ENCODE peak calls at places on chromosomes 4 and X, in five cellular contexts. W is esophagus squamous epithelium, H is upper lobe of right lung, Z is cardiac muscle cell, O is IMR-90. B is an unnamed sample.

GRCh38 chrX:48831909-48832291 is 3.5 kb downstream of the PCSK1N start:
- DNase-seq in Z (no peak), O (no peak), W (no peak), H (no peak), B (no peak)

GRCh38 chrX:111386884-111387283 is 25.1 kb downstream of the DCX start:
- DNase-seq in Z (no peak), O (no peak), H (no peak), W (no peak), B (no peak)

GRCh38 chrX:39969099-39969825 is 128.5 kb downstream of the BCOR start:
- DNase-seq in W (no peak), Z (no peak), O (no peak), H (no peak), B (no peak)

GRCh38 chr4:113502883-113503282 is 258.7 kb downstream of the CAMK2D start:
- DNase-seq in W (no peak), Z (no peak), O (no peak), H (no peak), B (no peak)

GRCh38 chrX:149374751-149375150 is 130.4 kb downstream of the IDS start:
- DNase-seq in H (no peak), W (no peak), O (no peak), Z (no peak), B (no peak)

GRCh38 chrX:109261279-109261678 is 220.6 kb downstream of the GUCY2F start:
- DNase-seq in H (no peak), Z (peak), W (no peak), O (no peak), B (no peak)

GRCh38 chrX:47513697-47514085 is 30.7 kb upstream of the ZNF41 start:
- DNase-seq in O (no peak), H (no peak), W (no peak), Z (no peak), B (no peak)

GRCh38 chr4:146269228-146269653 is 54.9 kb downstream of the REELD1 start:
- DNase-seq in O (no peak), Z (no peak), H (no peak), W (no peak), B (no peak)

GRCh38 chr4:67746797-67747495 is 7.2 kb downstream of the GNRHR start:
- DNase-seq in W (no peak), Z (peak), H (no peak), O (peak), B (no peak)

GRCh38 chr4:8735236-8736082 is 136.2 kb downstream of the HMX1 start:
- DNase-seq in W (no peak), H (peak), Z (no peak), O (no peak), B (no peak)

GRCh38 chr4:74501579-74501978 is 56.6 kb downstream of the AREG start:
- DNase-seq in O (peak), H (no peak), W (no peak), Z (peak), B (peak)

GRCh38 chr4:25861422-25861926 is 1.3 kb downstream of the SEL1L3 start:
- DNase-seq in H (no peak), W (no peak), O (peak), Z (peak), B (no peak)

GRCh38 chrX:31704938-31705337 is 633.1 kb upstream of the FTHL17 start:
- DNase-seq in W (no peak), H (no peak), O (no peak), Z (no peak), B (no peak)

GRCh38 chr4:150280081-150280950 is 202.1 kb downstream of the DCLK2 start:
- DNase-seq in W (no peak), Z (peak), O (peak), H (no peak), B (peak)

GRCh38 chr4:69308634-69309033 is 28.4 kb downstream of the UGT2B28 start:
- DNase-seq in W (no peak), O (no peak), H (no peak), Z (no peak), B (no peak)

GRCh38 chr4:105145059-105145912 is 1.4 kb upstream of the TET2 start:
- DNase-seq in O (no peak), Z (no peak), H (no peak), W (no peak), B (no peak)

GRCh38 chrX:63250253-63250868 is 100.8 kb downstream of the SPIN4 start:
- DNase-seq in W (no peak), H (no peak), O (peak), Z (peak), B (peak)

GRCh38 chr4:110119347-110119746 is 79.1 kb downstream of the ELOVL6 start:
- DNase-seq in O (no peak), Z (peak), W (no peak), H (no peak), B (no peak)

GRCh38 chr4:5036239-5036638 is 15.0 kb upstream of the STK32B start:
- DNase-seq in W (no peak), Z (peak), O (peak), H (no peak), B (peak)

GRCh38 chrX:16476692-16477091 is 173.3 kb upstream of the S100G start:
- DNase-seq in O (no peak), W (no peak), H (no peak), Z (no peak), B (no peak)

GRCh38 chr4:61385302-61385701 is 185.2 kb downstream of the ADGRL3 start:
- DNase-seq in Z (no peak), W (no peak), H (no peak), O (no peak), B (no peak)

GRCh38 chr4:7651461-7651921 is 216.8 kb upstream of the PSAPL1 start:
- DNase-seq in W (no peak), H (no peak), O (peak), Z (peak), B (no peak)

GRCh38 chr4:2071252-2071911 is 12.3 kb downstream of the NAT8L start:
- DNase-seq in Z (no peak), W (no peak), H (peak), O (no peak), B (no peak)

DNA sequence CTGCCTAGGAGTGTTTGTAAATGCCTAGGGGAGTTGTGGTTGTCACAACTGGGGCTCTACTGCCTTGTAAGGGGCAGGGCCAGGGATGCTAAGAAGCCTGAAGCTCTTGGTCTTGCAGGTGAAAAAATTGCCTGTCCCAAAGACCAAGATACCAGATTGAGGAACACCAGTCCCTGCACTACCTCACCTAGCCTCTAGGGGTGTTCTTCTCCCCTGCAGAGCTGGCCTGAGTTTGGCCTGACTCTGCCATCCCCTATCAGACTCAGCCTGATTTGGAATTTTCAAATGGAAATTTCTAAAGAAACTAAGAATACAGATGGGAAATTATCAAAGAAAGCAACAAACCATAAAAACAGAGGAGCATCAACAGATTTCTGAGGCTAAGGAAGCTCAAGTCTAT is 90.4 kb downstream of the ZC4H2 start:
- DNase-seq in O (no peak), W (no peak), Z (no peak), H (no peak), B (no peak)
- TF ChIP-seq CTCF in O (peak), W (no peak), Z (no peak), H (peak), B (peak)

GRCh38 chr4:121069419-121069818 is 2.9 kb downstream of the NDNF start:
- DNase-seq in H (no peak), W (no peak), Z (no peak), O (no peak), B (no peak)
- H3K4me3 ChIP-seq in H (peak), W (peak), Z (no peak), O (no peak), B (no peak)

GRCh38 chr4:54268151-54268550 is 39.1 kb downstream of the PDGFRA start:
- DNase-seq in W (no peak), H (no peak), Z (no peak), O (peak), B (no peak)

GRCh38 chr4:54271464-54271863 is 42.4 kb downstream of the PDGFRA start:
- DNase-seq in Z (no peak), H (no peak), O (no peak), W (no peak), B (no peak)

GRCh38 chr4:54274264-54274663 is 45.2 kb downstream of the PDGFRA start:
- DNase-seq in Z (no peak), W (no peak), H (no peak), O (no peak), B (no peak)

GRCh38 chr4:54274786-54275503 is 45.9 kb downstream of the PDGFRA start:
- DNase-seq in H (no peak), W (no peak), O (peak), Z (no peak), B (no peak)

GRCh38 chr4:54272051-54272450 is 43.0 kb downstream of the PDGFRA start:
- DNase-seq in H (no peak), Z (no peak), O (no peak), W (no peak), B (no peak)
- TF ChIP-seq CTCF in H (no peak), Z (no peak), O (no peak), W (no peak), B (no peak)

GRCh38 chrX:123753656-123754350 is 21.0 kb upstream of the THOC2 start:
- DNase-seq in W (no peak), O (no peak), H (no peak), Z (no peak), B (no peak)
- H3K4me3 ChIP-seq in W (no peak), O (no peak), H (no peak), Z (no peak), B (no peak)

GRCh38 chrX:152641256-152641875 is 3.7 kb downstream of the GABRQ start:
- DNase-seq in H (no peak), O (no peak), Z (no peak), W (no peak), B (no peak)

GRCh38 chrX:152640039-152640818 is 2.5 kb downstream of the GABRQ start:
- DNase-seq in H (no peak), Z (peak), W (no peak), O (peak), B (no peak)

GRCh38 chrX:152642931-152643525 is 5.3 kb downstream of the GABRQ start:
- DNase-seq in O (no peak), H (no peak), W (no peak), Z (no peak), B (no peak)

GRCh38 chrX:152639426-152639825 is 1.7 kb downstream of the GABRQ start:
- DNase-seq in H (no peak), W (no peak), O (no peak), Z (no peak), B (no peak)

DNA sequence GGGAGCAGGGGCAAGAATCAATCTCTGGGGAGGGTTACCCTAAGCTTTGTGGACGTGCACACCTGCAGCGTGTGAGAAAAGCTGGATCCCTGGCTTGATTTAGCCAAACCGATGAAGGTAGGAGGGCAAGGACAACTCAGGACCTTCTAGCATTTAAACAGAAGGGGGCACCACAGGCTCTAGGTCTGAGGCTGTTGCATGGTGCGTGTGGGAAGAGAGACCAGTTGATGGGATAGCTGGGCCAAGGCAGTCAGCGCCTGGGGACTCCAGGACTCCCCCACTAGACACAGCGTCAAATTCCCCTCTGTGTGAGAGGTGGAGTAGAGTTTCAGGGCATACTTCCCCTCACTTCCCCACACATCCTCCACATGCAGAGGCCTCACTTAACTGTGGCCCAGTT is 4.3 kb downstream of the GABRQ start:
- DNase-seq in Z (peak), O (peak), W (no peak), H (no peak), B (no peak)
- TF ChIP-seq CTCF in Z (peak), O (no peak), W (no peak), H (no peak), B (peak)

GRCh38 chrX:138723301-138723700 is 11.8 kb upstream of the FGF13 start:
- DNase-seq in O (no peak), H (no peak), Z (no peak), W (no peak), B (no peak)
- H3K4me3 ChIP-seq in O (no peak), H (no peak), Z (no peak), W (no peak), B (no peak)